ENCODE peak calls at places on chromosomes 2 and 18, in eight cellular contexts. One of them, this sample, is unnamed.

GRCh38 chr2:48711343-48711742 is 44.2 kb downstream of the LHCGR start:
- DNase-seq in IMR-90: peak; percentile 41
- DNase-seq in A549: no peak
- DNase-seq in foreskin fibroblast: peak; percentile 8
- DNase-seq in CD8-positive, alpha-beta T cell: no peak
- DNase-seq in right lobe of liver: no peak
- DNase-seq in upper lobe of right lung: no peak
- DNase-seq in uterus: no peak
- DNase-seq in this sample: no peak

GRCh38 chr2:38933653-38934052 is 44.0 kb downstream of the ARHGEF33 start:
- DNase-seq in IMR-90: peak; percentile 86
- DNase-seq in A549: no peak
- DNase-seq in foreskin fibroblast: peak; percentile 86
- DNase-seq in CD8-positive, alpha-beta T cell: no peak
- DNase-seq in right lobe of liver: no peak
- DNase-seq in upper lobe of right lung: no peak
- DNase-seq in uterus: no peak
- DNase-seq in this sample: no peak

GRCh38 chr2:230738391-230738811 is 25.8 kb downstream of the CAB39 start:
- DNase-seq in IMR-90: peak; percentile 63
- DNase-seq in A549: no peak
- DNase-seq in foreskin fibroblast: peak; percentile 42
- DNase-seq in CD8-positive, alpha-beta T cell: no peak
- DNase-seq in right lobe of liver: no peak
- DNase-seq in upper lobe of right lung: no peak
- DNase-seq in uterus: no peak
- DNase-seq in this sample: no peak

GRCh38 chr2:240236217-240237111 is 96.0 kb upstream of the OTOS start:
- DNase-seq in IMR-90: no peak
- DNase-seq in A549: no peak
- DNase-seq in foreskin fibroblast: no peak
- DNase-seq in CD8-positive, alpha-beta T cell: peak; percentile 4
- DNase-seq in right lobe of liver: peak; percentile 45
- DNase-seq in upper lobe of right lung: peak; percentile 64
- DNase-seq in uterus: no peak
- DNase-seq in this sample: no peak

GRCh38 chr2:120769076-120769786 is 33.6 kb downstream of the GLI2 start:
- DNase-seq in IMR-90: no peak
- DNase-seq in A549: no peak
- DNase-seq in foreskin fibroblast: no peak
- DNase-seq in CD8-positive, alpha-beta T cell: no peak
- DNase-seq in right lobe of liver: no peak
- DNase-seq in upper lobe of right lung: peak; percentile 35
- DNase-seq in uterus: peak; percentile 9
- DNase-seq in this sample: no peak

GRCh38 chr2:42329779-42330178 is 31.2 kb downstream of the COX7A2L start:
- DNase-seq in IMR-90: no peak
- DNase-seq in A549: no peak
- DNase-seq in foreskin fibroblast: no peak
- DNase-seq in CD8-positive, alpha-beta T cell: no peak
- DNase-seq in right lobe of liver: no peak
- DNase-seq in upper lobe of right lung: no peak
- DNase-seq in uterus: no peak
- DNase-seq in this sample: no peak

GRCh38 chr2:96832751-96833507 is 10.9 kb downstream of the ANKRD23 start:
- DNase-seq in IMR-90: peak; percentile 64
- DNase-seq in A549: peak; percentile 54
- DNase-seq in foreskin fibroblast: peak; percentile 89
- DNase-seq in CD8-positive, alpha-beta T cell: no peak
- DNase-seq in right lobe of liver: peak; percentile 98
- DNase-seq in upper lobe of right lung: peak; percentile 82
- DNase-seq in uterus: peak; percentile 46
- DNase-seq in this sample: no peak

GRCh38 chr2:40964509-40964908 is 512.6 kb upstream of the SLC8A1 start:
- DNase-seq in IMR-90: no peak
- DNase-seq in A549: no peak
- DNase-seq in foreskin fibroblast: no peak
- DNase-seq in CD8-positive, alpha-beta T cell: no peak
- DNase-seq in right lobe of liver: no peak
- DNase-seq in upper lobe of right lung: no peak
- DNase-seq in uterus: no peak
- DNase-seq in this sample: no peak

GRCh38 chr2:240322231-240322955 is 113.1 kb upstream of the GPC1 start:
- DNase-seq in IMR-90: peak; percentile 55
- DNase-seq in A549: no peak
- DNase-seq in foreskin fibroblast: peak; percentile 47
- DNase-seq in CD8-positive, alpha-beta T cell: no peak
- DNase-seq in right lobe of liver: peak; percentile 42
- DNase-seq in upper lobe of right lung: no peak
- DNase-seq in uterus: no peak
- DNase-seq in this sample: no peak

GRCh38 chr2:218576854-218577253 is 8.2 kb downstream of the CNOT9 start:
- DNase-seq in IMR-90: no peak
- DNase-seq in A549: no peak
- DNase-seq in foreskin fibroblast: no peak
- DNase-seq in CD8-positive, alpha-beta T cell: no peak
- DNase-seq in right lobe of liver: no peak
- DNase-seq in upper lobe of right lung: no peak
- DNase-seq in uterus: no peak
- DNase-seq in this sample: no peak

GRCh38 chr2:143473206-143473605 is 344.0 kb downstream of the ARHGAP15 start:
- DNase-seq in IMR-90: peak; percentile 71
- DNase-seq in A549: no peak
- DNase-seq in foreskin fibroblast: peak; percentile 62
- DNase-seq in CD8-positive, alpha-beta T cell: no peak
- DNase-seq in right lobe of liver: no peak
- DNase-seq in upper lobe of right lung: no peak
- DNase-seq in uterus: no peak
- DNase-seq in this sample: no peak

GRCh38 chr2:20012282-20013060 is at the start of gene MATN3:
- DNase-seq in IMR-90: no peak
- DNase-seq in A549: peak; percentile 65
- DNase-seq in foreskin fibroblast: peak; percentile 61
- DNase-seq in CD8-positive, alpha-beta T cell: peak; percentile 7
- DNase-seq in right lobe of liver: peak; percentile 48
- DNase-seq in upper lobe of right lung: peak; percentile 81
- DNase-seq in uterus: peak; percentile 27
- DNase-seq in this sample: peak; percentile 4

GRCh38 chr2:134988994-134989605 is 58.1 kb downstream of the MAP3K19 start:
- DNase-seq in IMR-90: peak; percentile 50
- DNase-seq in A549: peak; percentile 18
- DNase-seq in foreskin fibroblast: peak; percentile 49
- DNase-seq in CD8-positive, alpha-beta T cell: no peak
- DNase-seq in right lobe of liver: no peak
- DNase-seq in upper lobe of right lung: no peak
- DNase-seq in uterus: no peak
- DNase-seq in this sample: no peak

GRCh38 chr2:120682654-120683053 is 53.0 kb upstream of the GLI2 start:
- DNase-seq in IMR-90: no peak
- DNase-seq in A549: no peak
- DNase-seq in foreskin fibroblast: no peak
- DNase-seq in CD8-positive, alpha-beta T cell: no peak
- DNase-seq in right lobe of liver: no peak
- DNase-seq in upper lobe of right lung: no peak
- DNase-seq in uterus: no peak
- DNase-seq in this sample: no peak

GRCh38 chr18:50194623-50195532 is at the start of gene MYO5B:
- DNase-seq in IMR-90: no peak
- DNase-seq in A549: peak; percentile 13
- DNase-seq in foreskin fibroblast: peak; percentile 23
- DNase-seq in CD8-positive, alpha-beta T cell: peak; percentile 49
- DNase-seq in right lobe of liver: peak; percentile 92
- DNase-seq in upper lobe of right lung: peak; percentile 93
- DNase-seq in uterus: no peak
- DNase-seq in this sample: peak; percentile 73
- TF ChIP-seq CTCF in IMR-90: no peak
- TF ChIP-seq CTCF in A549: peak; percentile 63
- TF ChIP-seq CTCF in foreskin fibroblast: no peak
- TF ChIP-seq CTCF in CD8-positive, alpha-beta T cell: no peak
- TF ChIP-seq CTCF in right lobe of liver: peak; percentile 31
- TF ChIP-seq CTCF in upper lobe of right lung: peak; percentile 25
- TF ChIP-seq CTCF in uterus: no peak
- TF ChIP-seq CTCF in this sample: no peak

GRCh38 chr18:6487968-6488367 is 73.3 kb upstream of the L3MBTL4 start:
- DNase-seq in IMR-90: no peak
- DNase-seq in A549: no peak
- DNase-seq in foreskin fibroblast: no peak
- DNase-seq in CD8-positive, alpha-beta T cell: no peak
- DNase-seq in right lobe of liver: no peak
- DNase-seq in upper lobe of right lung: no peak
- DNase-seq in uterus: no peak
- DNase-seq in this sample: no peak

GRCh38 chr18:6488956-6489355 is 74.2 kb upstream of the L3MBTL4 start:
- DNase-seq in IMR-90: peak; percentile 21
- DNase-seq in A549: no peak
- DNase-seq in foreskin fibroblast: no peak
- DNase-seq in CD8-positive, alpha-beta T cell: no peak
- DNase-seq in right lobe of liver: no peak
- DNase-seq in upper lobe of right lung: no peak
- DNase-seq in uterus: no peak
- DNase-seq in this sample: no peak

GRCh38 chr18:6487027-6487426 is 72.3 kb upstream of the L3MBTL4 start:
- DNase-seq in IMR-90: no peak
- DNase-seq in A549: no peak
- DNase-seq in foreskin fibroblast: no peak
- DNase-seq in CD8-positive, alpha-beta T cell: no peak
- DNase-seq in right lobe of liver: no peak
- DNase-seq in upper lobe of right lung: no peak
- DNase-seq in uterus: no peak
- DNase-seq in this sample: no peak

GRCh38 chr18:6486313-6486712 is 71.6 kb upstream of the L3MBTL4 start:
- DNase-seq in IMR-90: no peak
- DNase-seq in A549: no peak
- DNase-seq in foreskin fibroblast: no peak
- DNase-seq in CD8-positive, alpha-beta T cell: no peak
- DNase-seq in right lobe of liver: no peak
- DNase-seq in upper lobe of right lung: no peak
- DNase-seq in uterus: no peak
- DNase-seq in this sample: no peak

DNA sequence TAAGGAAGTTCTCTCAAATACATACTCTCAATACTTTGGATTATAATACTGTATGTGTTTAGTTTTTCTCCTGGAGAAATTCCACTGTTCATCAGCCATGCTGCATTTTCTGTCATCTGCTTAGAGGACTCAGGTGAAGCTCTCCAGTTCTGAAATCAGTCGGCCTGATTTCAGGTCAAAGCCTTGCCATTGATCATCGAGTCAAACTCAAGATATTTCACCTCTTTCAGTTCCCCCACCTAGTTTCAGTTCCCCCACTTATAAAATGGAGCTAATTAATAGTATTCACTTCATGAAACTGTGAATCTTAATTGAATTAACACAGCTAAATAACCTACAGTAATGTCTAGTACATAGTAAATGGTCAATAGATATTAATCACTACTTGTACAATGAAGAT is 75.3 kb upstream of the L3MBTL4 start:
- DNase-seq in IMR-90: no peak
- DNase-seq in A549: no peak
- DNase-seq in foreskin fibroblast: no peak
- DNase-seq in CD8-positive, alpha-beta T cell: no peak
- DNase-seq in right lobe of liver: no peak
- DNase-seq in upper lobe of right lung: no peak
- DNase-seq in uterus: no peak
- DNase-seq in this sample: no peak
- H3K4me3 ChIP-seq in IMR-90: no peak overlapping the region
- H3K4me3 ChIP-seq in A549: no peak overlapping the region
- H3K4me3 ChIP-seq in foreskin fibroblast: no peak overlapping the region
- H3K4me3 ChIP-seq in CD8-positive, alpha-beta T cell: no peak overlapping the region
- H3K4me3 ChIP-seq in right lobe of liver: no peak overlapping the region
- H3K4me3 ChIP-seq in upper lobe of right lung: no peak overlapping the region
- H3K4me3 ChIP-seq in uterus: no peak overlapping the region
- H3K4me3 ChIP-seq in this sample: no peak overlapping the region

DNA sequence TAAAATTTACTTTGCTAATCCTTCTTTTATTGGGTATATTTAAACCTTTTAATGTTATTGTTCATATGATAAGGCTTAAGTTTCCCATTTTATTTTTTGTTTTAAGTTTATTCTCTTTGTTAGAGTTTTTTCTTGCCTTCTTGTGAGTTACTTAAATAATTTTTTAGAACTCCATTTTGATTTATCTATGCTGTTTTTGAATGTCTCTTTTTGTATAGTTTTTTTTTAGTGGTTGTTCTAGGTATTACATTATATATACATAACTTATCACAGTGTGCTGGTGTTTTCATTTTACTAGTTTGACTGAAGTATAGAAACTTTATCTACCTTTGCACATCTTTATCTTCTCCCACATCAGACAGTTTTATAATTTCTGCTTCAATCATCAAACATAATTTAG is 49.4 kb upstream of the TGFA start:
- DNase-seq in IMR-90: no peak
- DNase-seq in A549: no peak
- DNase-seq in foreskin fibroblast: no peak
- DNase-seq in CD8-positive, alpha-beta T cell: no peak
- DNase-seq in right lobe of liver: no peak
- DNase-seq in upper lobe of right lung: no peak
- DNase-seq in uterus: no peak
- DNase-seq in this sample: no peak
- TF ChIP-seq CTCF in IMR-90: no peak
- TF ChIP-seq CTCF in A549: no peak
- TF ChIP-seq CTCF in foreskin fibroblast: no peak
- TF ChIP-seq CTCF in CD8-positive, alpha-beta T cell: peak; percentile 33
- TF ChIP-seq CTCF in right lobe of liver: no peak
- TF ChIP-seq CTCF in upper lobe of right lung: no peak
- TF ChIP-seq CTCF in uterus: no peak
- TF ChIP-seq CTCF in this sample: no peak

GRCh38 chr2:130916438-130916705 is 79.7 kb downstream of the ARHGEF4 start:
- DNase-seq in IMR-90: no peak
- DNase-seq in A549: no peak
- DNase-seq in foreskin fibroblast: no peak
- DNase-seq in CD8-positive, alpha-beta T cell: no peak
- DNase-seq in right lobe of liver: no peak
- DNase-seq in upper lobe of right lung: no peak
- DNase-seq in uterus: no peak
- DNase-seq in this sample: no peak
- H3K4me3 ChIP-seq in IMR-90: no peak overlapping the region
- H3K4me3 ChIP-seq in A549: no peak overlapping the region
- H3K4me3 ChIP-seq in foreskin fibroblast: no peak overlapping the region
- H3K4me3 ChIP-seq in CD8-positive, alpha-beta T cell: no peak overlapping the region
- H3K4me3 ChIP-seq in right lobe of liver: no peak overlapping the region
- H3K4me3 ChIP-seq in upper lobe of right lung: no peak overlapping the region
- H3K4me3 ChIP-seq in uterus: no peak overlapping the region
- H3K4me3 ChIP-seq in this sample: no peak overlapping the region

This sample was measured in GM06990.